ENCODE peak calls at places on chromosome 7, in five cellular contexts. Y is kidney tubule cell, S is GM13976, J is nephron progenitor cell, Z is GM06990. W is an unnamed sample.

GRCh38 chr7:111137296-111138195 is 46.6 kb downstream of the LRRN3 start:
- DNase-seq in J (peak; percentile 3), S (no peak), Y (peak; percentile 34), Z (peak; percentile 9), W (no peak)

GRCh38 chr7:18667466-18667865 is 171.9 kb downstream of the HDAC9 start:
- DNase-seq in J (no peak), Z (no peak), Y (peak; percentile 78), S (no peak), W (no peak)

GRCh38 chr7:80147543-80148376 is 13.1 kb downstream of the GNAI1 start:
- DNase-seq in J (no peak), Z (no peak), S (no peak), Y (no peak), W (no peak)

GRCh38 chr7:17530741-17531417 is 232.4 kb downstream of the AHR start:
- DNase-seq in Z (no peak), S (peak; percentile 11), J (no peak), Y (peak; percentile 26), W (no peak)

GRCh38 chr7:66075590-66076458 is at the start of gene ASL:
- DNase-seq in J (peak; percentile 96), S (peak; percentile 100), Y (peak; percentile 94), Z (peak; percentile 94), W (peak; percentile 90)

GRCh38 chr7:28116034-28116433 is 64.6 kb downstream of the JAZF1 start:
- DNase-seq in Y (no peak), J (no peak), Z (no peak), S (no peak), W (no peak)

GRCh38 chr7:16345979-16346958 is 75.1 kb downstream of the CRPPA start:
- DNase-seq in J (no peak), Z (no peak), Y (peak; percentile 96), S (no peak), W (no peak)

GRCh38 chr7:74337926-74338325 is 48.7 kb downstream of the CLIP2 start:
- DNase-seq in S (no peak), J (no peak), Z (no peak), Y (no peak), W (no peak)

GRCh38 chr7:80060218-80060806 is 74.3 kb upstream of the GNAI1 start:
- DNase-seq in S (peak; percentile 36), J (no peak), Y (peak; percentile 58), Z (no peak), W (no peak)

GRCh38 chr7:30176463-30177090 is 41.8 kb downstream of the MTURN start:
- DNase-seq in Z (no peak), J (peak; percentile 15), S (no peak), Y (no peak), W (no peak)

GRCh38 chr7:114663502-114663901 is 248.9 kb downstream of the FOXP2 start:
- DNase-seq in Z (peak; percentile 22), J (no peak), Y (peak; percentile 34), S (no peak), W (no peak)